ENCODE peak calls at places on chromosomes 1 and 21, in four cellular contexts. One of them, this sample, is unnamed.

GRCh38 chr1:44237721-44238457 is 24.6 kb downstream of the DMAP1 start:
- DNase-seq in fibroblast of mammary gland: peak; percentile 64
- DNase-seq in body of pancreas: no peak
- DNase-seq in lower lobe of right lung: peak; percentile 63
- DNase-seq in this sample: no peak

GRCh38 chr1:116325922-116326321 is 47.1 kb upstream of the ATP1A1 start:
- DNase-seq in fibroblast of mammary gland: no peak
- DNase-seq in body of pancreas: no peak
- DNase-seq in lower lobe of right lung: no peak
- DNase-seq in this sample: no peak

GRCh38 chr1:65509912-65510680 is 89.6 kb downstream of the LEPR start:
- DNase-seq in fibroblast of mammary gland: peak; percentile 57
- DNase-seq in body of pancreas: no peak
- DNase-seq in lower lobe of right lung: no peak
- DNase-seq in this sample: no peak

GRCh38 chr21:44840771-44841170 is 22.9 kb upstream of the SUMO3 start:
- DNase-seq in fibroblast of mammary gland: no peak
- DNase-seq in body of pancreas: no peak
- DNase-seq in lower lobe of right lung: no peak
- DNase-seq in this sample: no peak

GRCh38 chr1:174008979-174009378 is 13.2 kb downstream of the RC3H1 start:
- DNase-seq in fibroblast of mammary gland: no peak
- DNase-seq in body of pancreas: no peak
- DNase-seq in lower lobe of right lung: no peak
- DNase-seq in this sample: no peak

GRCh38 chr1:24294757-24295371 is 24.3 kb upstream of the GRHL3 start:
- DNase-seq in fibroblast of mammary gland: peak; percentile 81
- DNase-seq in body of pancreas: peak; percentile 35
- DNase-seq in lower lobe of right lung: peak; percentile 55
- DNase-seq in this sample: peak; percentile 93

GRCh38 chr1:101120868-101121267 is 95.3 kb upstream of the DPH5 start:
- DNase-seq in fibroblast of mammary gland: no peak
- DNase-seq in body of pancreas: no peak
- DNase-seq in lower lobe of right lung: no peak
- DNase-seq in this sample: no peak

GRCh38 chr1:82465024-82465423 is 664.3 kb downstream of the ADGRL2 start:
- DNase-seq in fibroblast of mammary gland: no peak
- DNase-seq in body of pancreas: no peak
- DNase-seq in lower lobe of right lung: no peak
- DNase-seq in this sample: no peak

GRCh38 chr1:188668083-188668482 is 1809.6 kb downstream of the BRINP3 start:
- DNase-seq in fibroblast of mammary gland: no peak
- DNase-seq in body of pancreas: no peak
- DNase-seq in lower lobe of right lung: no peak
- DNase-seq in this sample: no peak

GRCh38 chr21:37220433-37220980 is 46.6 kb downstream of the VPS26C start:
- DNase-seq in fibroblast of mammary gland: peak; percentile 60
- DNase-seq in body of pancreas: peak; percentile 25
- DNase-seq in lower lobe of right lung: no peak
- DNase-seq in this sample: no peak

GRCh38 chr1:77382361-77382760 is 100.5 kb downstream of the AK5 start:
- DNase-seq in fibroblast of mammary gland: peak; percentile 9
- DNase-seq in body of pancreas: no peak
- DNase-seq in lower lobe of right lung: no peak
- DNase-seq in this sample: peak; percentile 86

GRCh38 chr1:232225336-232226131 is 404.4 kb downstream of the SIPA1L2 start:
- DNase-seq in fibroblast of mammary gland: no peak
- DNase-seq in body of pancreas: no peak
- DNase-seq in lower lobe of right lung: no peak
- DNase-seq in this sample: no peak

GRCh38 chr1:43522776-43523480 is 7.8 kb upstream of the PTPRF start:
- DNase-seq in fibroblast of mammary gland: peak; percentile 95
- DNase-seq in body of pancreas: peak; percentile 65
- DNase-seq in lower lobe of right lung: no peak
- DNase-seq in this sample: peak; percentile 92

GRCh38 chr21:34888569-34889286 is 160.4 kb downstream of the RUNX1 start:
- DNase-seq in fibroblast of mammary gland: peak; percentile 91
- DNase-seq in body of pancreas: peak; percentile 95
- DNase-seq in lower lobe of right lung: peak; percentile 97
- DNase-seq in this sample: peak; percentile 46

GRCh38 chr1:43235451-43236121 is 34.2 kb upstream of the TMEM125 start:
- DNase-seq in fibroblast of mammary gland: no peak
- DNase-seq in body of pancreas: no peak
- DNase-seq in lower lobe of right lung: no peak
- DNase-seq in this sample: no peak

GRCh38 chr21:24594082-24594481 is 1013.2 kb downstream of the MRPL39 start:
- DNase-seq in fibroblast of mammary gland: no peak
- DNase-seq in body of pancreas: no peak
- DNase-seq in lower lobe of right lung: no peak
- DNase-seq in this sample: no peak
- TF ChIP-seq CTCF in fibroblast of mammary gland: no peak
- TF ChIP-seq CTCF in body of pancreas: no peak
- TF ChIP-seq CTCF in lower lobe of right lung: no peak
- TF ChIP-seq CTCF in this sample: peak; percentile 22

GRCh38 chr1:61087574-61087973 is 5.2 kb downstream of the NFIA start:
- DNase-seq in fibroblast of mammary gland: no peak
- DNase-seq in body of pancreas: no peak
- DNase-seq in lower lobe of right lung: no peak
- DNase-seq in this sample: no peak

GRCh38 chr1:61086245-61086644 is 3.9 kb downstream of the NFIA start:
- DNase-seq in fibroblast of mammary gland: no peak
- DNase-seq in body of pancreas: no peak
- DNase-seq in lower lobe of right lung: no peak
- DNase-seq in this sample: no peak

GRCh38 chr1:61083799-61084385 is 1.5 kb downstream of the NFIA start:
- DNase-seq in fibroblast of mammary gland: no peak
- DNase-seq in body of pancreas: no peak
- DNase-seq in lower lobe of right lung: no peak
- DNase-seq in this sample: no peak

GRCh38 chr1:61084560-61084991 is 2.2 kb downstream of the NFIA start:
- DNase-seq in fibroblast of mammary gland: no peak
- DNase-seq in body of pancreas: no peak
- DNase-seq in lower lobe of right lung: no peak
- DNase-seq in this sample: no peak

DNA sequence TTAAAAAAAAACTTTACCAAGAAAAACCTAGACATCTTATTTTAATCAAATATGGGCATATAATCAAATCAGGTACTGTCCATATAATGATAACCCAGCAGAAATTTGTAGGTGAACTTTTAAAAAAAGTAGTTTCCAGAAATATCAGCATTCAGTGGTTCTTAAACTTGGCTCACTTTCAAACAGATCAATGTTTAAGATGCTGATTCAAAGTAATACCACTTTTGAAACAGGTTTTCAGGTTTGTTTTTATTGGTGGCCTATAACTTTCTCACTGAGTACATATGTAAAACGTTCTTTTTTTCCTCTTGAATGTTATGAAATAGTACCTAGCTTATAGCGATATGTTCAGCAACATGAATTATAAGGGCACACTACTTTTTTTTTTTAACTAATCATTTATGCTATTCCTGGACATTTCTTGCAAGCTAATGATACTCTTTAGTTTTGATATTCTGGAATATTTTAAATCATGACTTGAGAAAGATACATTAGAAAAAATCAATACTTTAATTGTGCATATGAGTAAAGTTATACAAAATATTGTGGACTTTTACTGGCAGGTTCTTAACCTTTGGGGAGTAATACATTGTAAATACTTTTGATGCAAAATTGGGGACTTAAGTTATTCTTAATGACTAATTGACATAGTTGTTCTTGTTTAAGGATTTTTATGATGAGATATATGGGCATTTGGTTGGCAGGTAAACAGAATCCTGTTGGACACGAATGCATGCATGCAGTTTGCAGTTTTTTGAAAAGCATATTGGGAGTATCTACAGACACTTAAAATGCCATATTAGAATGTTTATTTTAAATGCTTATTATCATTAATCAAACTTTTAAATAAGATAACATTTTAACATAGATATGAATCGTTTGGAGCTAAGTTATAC is 3.1 kb downstream of the NFIA start:
- DNase-seq in fibroblast of mammary gland: no peak
- DNase-seq in body of pancreas: no peak
- DNase-seq in lower lobe of right lung: no peak
- DNase-seq in this sample: no peak
- H3K4me3 ChIP-seq in fibroblast of mammary gland: peak overlapping the region; percentile 78
- H3K4me3 ChIP-seq in body of pancreas: no peak overlapping the region
- H3K4me3 ChIP-seq in lower lobe of right lung: peak overlapping the region; percentile 83
- H3K4me3 ChIP-seq in this sample: no peak overlapping the region

DNA sequence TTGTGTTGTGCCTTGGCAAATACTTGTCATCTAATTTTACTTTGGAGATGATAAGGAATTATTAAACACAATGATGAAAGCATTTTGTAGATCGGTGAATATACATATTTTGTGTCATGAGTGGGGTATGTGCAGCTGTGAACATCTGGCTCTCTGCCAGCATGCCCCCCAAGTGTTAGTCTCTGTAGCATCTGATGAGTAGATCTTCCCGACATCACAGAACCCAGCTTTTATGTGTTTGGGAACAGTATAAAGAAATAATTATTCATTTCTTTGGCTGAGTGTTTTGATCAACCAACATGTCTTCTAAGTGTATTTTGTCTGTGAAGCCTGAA is 4.5 kb upstream of the CTNNBIP1 start:
- DNase-seq in fibroblast of mammary gland: no peak
- DNase-seq in body of pancreas: no peak
- DNase-seq in lower lobe of right lung: no peak
- DNase-seq in this sample: no peak
- TF ChIP-seq CTCF in fibroblast of mammary gland: no peak
- TF ChIP-seq CTCF in body of pancreas: no peak
- TF ChIP-seq CTCF in lower lobe of right lung: no peak
- TF ChIP-seq CTCF in this sample: peak; percentile 47

GRCh38 chr1:32321712-32322291 is 14.2 kb downstream of the MARCKSL1 start:
- DNase-seq in fibroblast of mammary gland: no peak
- DNase-seq in body of pancreas: peak; percentile 87
- DNase-seq in lower lobe of right lung: no peak
- DNase-seq in this sample: no peak
- H3K4me3 ChIP-seq in fibroblast of mammary gland: no peak overlapping the region
- H3K4me3 ChIP-seq in body of pancreas: no peak overlapping the region
- H3K4me3 ChIP-seq in lower lobe of right lung: no peak overlapping the region
- H3K4me3 ChIP-seq in this sample: no peak overlapping the region

DNA sequence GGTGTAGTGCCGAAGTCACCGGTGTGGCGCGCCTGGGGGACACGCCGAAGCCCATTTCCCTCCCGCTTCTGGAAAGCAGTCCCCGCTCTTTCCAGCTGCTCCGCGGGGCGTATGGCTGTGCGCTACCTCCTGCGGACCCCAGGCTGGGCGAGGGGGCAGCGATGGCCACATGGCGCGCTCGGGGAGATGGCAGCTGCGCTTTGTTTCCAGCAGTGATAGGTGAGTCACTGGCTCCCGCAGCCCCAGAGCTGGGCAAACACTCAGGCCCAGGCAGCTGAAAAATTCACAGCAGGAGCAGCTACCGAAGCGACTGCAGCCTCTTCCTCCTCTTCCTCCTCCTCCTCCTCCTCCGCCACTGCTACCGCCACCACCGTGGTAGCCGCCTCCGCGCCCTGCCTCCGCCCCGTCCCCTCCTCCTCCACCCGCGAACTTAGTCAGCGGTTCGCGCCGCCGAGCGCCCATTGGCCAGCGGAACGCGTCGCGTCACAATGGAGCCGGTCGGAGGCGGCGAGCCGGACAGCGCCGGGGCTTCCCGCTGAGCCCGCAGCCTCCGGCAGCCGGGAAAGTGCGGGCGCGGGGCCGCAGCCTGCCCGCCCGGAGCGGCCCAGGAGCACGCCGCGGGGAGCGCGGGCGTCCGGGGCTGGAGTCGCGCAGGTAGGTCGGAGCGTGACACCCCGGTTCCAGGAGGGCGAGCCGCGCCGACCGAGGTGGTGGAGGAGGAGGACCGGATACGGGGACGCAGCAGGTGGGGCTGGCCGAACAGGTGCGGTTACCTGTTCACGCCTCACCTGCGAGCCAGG is at the start of gene LRRC8B:
- DNase-seq in fibroblast of mammary gland: peak; percentile 79
- DNase-seq in body of pancreas: peak; percentile 88
- DNase-seq in lower lobe of right lung: peak; percentile 95
- DNase-seq in this sample: no peak
- TF ChIP-seq CTCF in fibroblast of mammary gland: no peak
- TF ChIP-seq CTCF in body of pancreas: no peak
- TF ChIP-seq CTCF in lower lobe of right lung: no peak
- TF ChIP-seq CTCF in this sample: no peak

DNA sequence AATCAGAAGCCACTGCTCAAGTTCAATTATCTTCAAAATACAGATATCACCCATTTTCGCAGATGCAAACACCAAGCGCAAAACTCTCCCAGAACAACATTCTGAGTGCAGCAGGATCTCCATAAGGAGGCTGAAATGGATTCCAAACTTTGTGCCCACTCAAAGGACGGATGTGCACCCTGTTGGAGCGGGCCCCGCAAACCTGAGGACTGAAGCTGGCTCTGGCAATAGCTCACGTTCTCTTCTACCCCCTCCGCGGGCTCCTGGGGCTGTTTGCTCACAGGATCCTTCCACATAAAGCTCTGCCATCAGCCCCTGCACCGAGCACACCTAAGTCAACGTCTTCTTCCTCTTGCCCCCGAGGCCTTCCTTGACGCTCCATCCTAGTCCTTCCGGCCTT is 11.7 kb upstream of the RCSD1 start:
- DNase-seq in fibroblast of mammary gland: no peak
- DNase-seq in body of pancreas: no peak
- DNase-seq in lower lobe of right lung: no peak
- DNase-seq in this sample: no peak
- H3K4me3 ChIP-seq in fibroblast of mammary gland: no peak overlapping the region
- H3K4me3 ChIP-seq in body of pancreas: no peak overlapping the region
- H3K4me3 ChIP-seq in lower lobe of right lung: no peak overlapping the region
- H3K4me3 ChIP-seq in this sample: no peak overlapping the region

DNA sequence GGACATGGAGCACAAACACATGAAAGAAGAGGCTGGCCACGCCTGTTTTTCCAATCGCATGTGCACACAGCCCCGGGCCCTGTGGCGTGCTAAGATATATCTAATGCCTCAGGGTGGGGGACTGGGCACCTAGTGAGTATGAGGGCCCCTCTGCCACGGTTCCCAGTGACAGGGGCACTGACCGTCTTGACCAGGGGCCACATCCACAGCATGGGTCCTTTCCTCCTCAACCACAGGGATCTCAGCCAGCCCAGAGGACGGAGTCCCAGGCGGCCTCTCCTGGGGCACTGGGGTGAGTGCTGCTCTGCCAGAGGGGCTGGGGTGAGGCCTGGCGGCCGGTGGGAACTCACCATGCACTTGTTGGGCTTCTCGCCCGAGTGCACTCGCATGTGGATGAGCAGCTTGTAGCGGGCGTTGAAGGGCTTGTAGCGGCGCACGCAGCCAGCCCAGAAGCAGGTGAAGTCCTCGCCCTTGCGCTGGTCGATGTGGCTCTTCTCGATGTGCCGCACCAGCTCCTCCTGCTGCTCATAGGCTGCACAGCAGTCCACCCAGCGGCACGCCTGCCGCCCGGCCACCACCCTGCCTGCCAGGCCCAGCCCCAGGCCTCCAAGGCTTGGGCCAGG is 134.7 kb downstream of the DMRTB1 start:
- DNase-seq in fibroblast of mammary gland: no peak
- DNase-seq in body of pancreas: no peak
- DNase-seq in lower lobe of right lung: peak; percentile 69
- DNase-seq in this sample: no peak
- TF ChIP-seq CTCF in fibroblast of mammary gland: peak; percentile 15
- TF ChIP-seq CTCF in body of pancreas: peak; percentile 13
- TF ChIP-seq CTCF in lower lobe of right lung: peak; percentile 45
- TF ChIP-seq CTCF in this sample: peak; percentile 30

This sample was measured in epithelial cell of proximal tubule.